ENCODE peak calls at places on chromosomes 6 and 20, in eight cellular contexts. S, D, E, O, H, F, N and R are unnamed samples.

GRCh38 chr20:22339091-22339881 is 245.1 kb downstream of the FOXA2 start:
- DNase-seq in S (no peak), D (peak; percentile 20), E (peak; percentile 42), O (no peak), H (peak; percentile 79), F (peak; percentile 46), N (peak; percentile 26), R (peak; percentile 7)

GRCh38 chr6:105746130-105746505 is 340.0 kb upstream of the PRDM1 start:
- DNase-seq in S (no peak), D (no peak), E (no peak), O (no peak), H (no peak), F (no peak), N (no peak), R (no peak)

GRCh38 chr6:137729866-137730629 is 137.0 kb upstream of the TNFAIP3 start:
- DNase-seq in S (no peak), D (no peak), E (no peak), O (no peak), H (peak; percentile 28), F (no peak), N (no peak), R (no peak)

GRCh38 chr6:17015144-17015543 is 86.7 kb upstream of the STMND1 start:
- DNase-seq in S (no peak), D (no peak), E (no peak), O (no peak), H (no peak), F (no peak), N (no peak), R (no peak)

GRCh38 chr20:41748756-41749582 is 130.8 kb upstream of the CHD6 start:
- DNase-seq in S (no peak), D (no peak), E (no peak), O (no peak), H (no peak), F (no peak), N (no peak), R (no peak)

GRCh38 chr6:79869600-79870084 is 77.7 kb downstream of the ELOVL4 start:
- DNase-seq in S (peak; percentile 72), D (peak; percentile 78), E (peak; percentile 86), O (peak; percentile 75), H (peak; percentile 89), F (peak; percentile 53), N (peak; percentile 46), R (peak; percentile 62)

GRCh38 chr20:34642009-34642408 is 34.9 kb downstream of the PIGU start:
- DNase-seq in S (no peak), D (no peak), E (no peak), O (no peak), H (no peak), F (no peak), N (no peak), R (no peak)

GRCh38 chr6:11815231-11815630 is 36.6 kb upstream of the ADTRP start:
- DNase-seq in S (no peak), D (no peak), E (no peak), O (no peak), H (no peak), F (no peak), N (no peak), R (no peak)

GRCh38 chr6:147735924-147736323 is 227.4 kb downstream of the SAMD5 start:
- DNase-seq in S (no peak), D (no peak), E (no peak), O (no peak), H (no peak), F (no peak), N (no peak), R (no peak)

GRCh38 chr6:133961831-133962230 is 8.8 kb downstream of the TBPL1 start:
- DNase-seq in S (no peak), D (no peak), E (no peak), O (no peak), H (no peak), F (no peak), N (peak; percentile 46), R (no peak)

GRCh38 chr6:91761621-91762020 is 1174.7 kb upstream of the MAP3K7 start:
- DNase-seq in S (no peak), D (no peak), E (no peak), O (no peak), H (no peak), F (no peak), N (no peak), R (no peak)

GRCh38 chr6:114389111-114389510 is 46.3 kb upstream of the HS3ST5 start:
- DNase-seq in S (no peak), D (no peak), E (no peak), O (no peak), H (no peak), F (no peak), N (no peak), R (no peak)

GRCh38 chr20:63087236-63087871 is 80.6 kb upstream of the BHLHE23 start:
- DNase-seq in S (no peak), D (no peak), E (peak; percentile 47), O (peak; percentile 2), H (no peak), F (no peak), N (no peak), R (no peak)

GRCh38 chr20:16553684-16554083 is 19.6 kb downstream of the KIF16B start:
- DNase-seq in S (no peak), D (no peak), E (no peak), O (no peak), H (no peak), F (no peak), N (no peak), R (no peak)

GRCh38 chr20:1287787-1288569 is 21.9 kb downstream of the SNPH start:
- DNase-seq in S (no peak), D (no peak), E (no peak), O (no peak), H (no peak), F (no peak), N (no peak), R (no peak)

GRCh38 chr6:141552463-141552862 is 580.3 kb upstream of the GJE1 start:
- DNase-seq in S (no peak), D (no peak), E (no peak), O (no peak), H (no peak), F (peak; percentile 60), N (no peak), R (no peak)

GRCh38 chr6:1381397-1382330 is 7.7 kb upstream of the FOXF2 start:
- DNase-seq in S (peak; percentile 52), D (peak; percentile 57), E (peak; percentile 91), O (no peak), H (peak; percentile 78), F (no peak), N (peak; percentile 3), R (no peak)

GRCh38 chr20:45779011-45779915 is 12.4 kb downstream of the WFDC3 start:
- DNase-seq in S (no peak), D (no peak), E (no peak), O (no peak), H (no peak), F (peak; percentile 98), N (peak; percentile 56), R (no peak)

GRCh38 chr6:116446399-116446798 is 14.8 kb upstream of the CALHM6 start:
- DNase-seq in S (no peak), D (no peak), E (no peak), O (no peak), H (no peak), F (no peak), N (no peak), R (no peak)

GRCh38 chr6:78615430-78615904 is 251.9 kb upstream of the IRAK1BP1 start:
- DNase-seq in S (no peak), D (no peak), E (no peak), O (no peak), H (no peak), F (no peak), N (no peak), R (no peak)

GRCh38 chr6:2667617-2668016 is 83.1 kb downstream of the MYLK4 start:
- DNase-seq in S (no peak), D (no peak), E (peak; percentile 52), O (no peak), H (no peak), F (no peak), N (no peak), R (no peak)

GRCh38 chr6:108492131-108492766 is 68.5 kb upstream of the FOXO3 start:
- DNase-seq in S (no peak), D (no peak), E (peak; percentile 19), O (no peak), H (peak; percentile 22), F (peak; percentile 38), N (peak; percentile 44), R (no peak)

GRCh38 chr20:12594410-12595130 is 414.2 kb upstream of the SPTLC3 start:
- DNase-seq in S (no peak), D (no peak), E (no peak), O (no peak), H (peak; percentile 52), F (no peak), N (no peak), R (no peak)

GRCh38 chr6:25342784-25343183 is 63.6 kb downstream of the CARMIL1 start:
- DNase-seq in S (no peak), D (no peak), E (no peak), O (no peak), H (no peak), F (peak; percentile 39), N (no peak), R (no peak)

GRCh38 chr6:74534485-74535211 is 671.2 kb downstream of the COL12A1 start:
- DNase-seq in S (no peak), D (no peak), E (no peak), O (no peak), H (no peak), F (peak; percentile 8), N (no peak), R (no peak)

GRCh38 chr6:46103437-46103836 is 26.4 kb upstream of the ENPP4 start:
- DNase-seq in S (no peak), D (no peak), E (no peak), O (no peak), H (no peak), F (no peak), N (no peak), R (no peak)

GRCh38 chr6:32622545-32623401 is 14.4 kb upstream of the HLA-DQA1 start:
- DNase-seq in S (peak; percentile 32), D (peak; percentile 22), E (peak; percentile 7), O (peak; percentile 70), H (peak; percentile 69), F (peak; percentile 6), N (no peak), R (peak; percentile 23)

GRCh38 chr6:6688283-6688682 is 99.8 kb downstream of the LY86 start:
- DNase-seq in S (no peak), D (no peak), E (no peak), O (no peak), H (no peak), F (no peak), N (no peak), R (no peak)

GRCh38 chr6:1479095-1479494 is 89.7 kb downstream of the FOXF2 start:
- DNase-seq in S (no peak), D (no peak), E (no peak), O (no peak), H (no peak), F (peak; percentile 34), N (no peak), R (no peak)

GRCh38 chr20:55456316-55456940 is 548.9 kb downstream of the CBLN4 start:
- DNase-seq in S (no peak), D (no peak), E (no peak), O (no peak), H (no peak), F (no peak), N (no peak), R (no peak)

GRCh38 chr6:109662192-109662591 is 28.8 kb downstream of the AK9 start:
- DNase-seq in S (no peak), D (no peak), E (no peak), O (no peak), H (no peak), F (no peak), N (no peak), R (no peak)

GRCh38 chr6:9295641-9296040 is 860.3 kb upstream of the SLC35B3 start:
- DNase-seq in S (no peak), D (no peak), E (no peak), O (no peak), H (no peak), F (no peak), N (no peak), R (no peak)